ENCODE peak calls at places on chromosomes 11 and 22, in five cellular contexts. V is right lobe of liver, R is astrocyte of the spinal cord, O is GM13977, G is H9. P is an unnamed sample.

GRCh38 chr11:100404907-100405306 is 282.2 kb upstream of the ARHGAP42 start:
- DNase-seq in R (no peak), G (peak), V (no peak), O (no peak), P (no peak)

GRCh38 chr11:67483901-67484665 is 1.3 kb downstream of the AIP start:
- DNase-seq in V (no peak), R (no peak), O (no peak), G (no peak), P (peak)

GRCh38 chr11:114564836-114565235 is 5.2 kb upstream of the NXPE1 start:
- DNase-seq in G (no peak), R (no peak), V (no peak), O (no peak), P (no peak)

GRCh38 chr22:49657275-49657973 is 170.2 kb downstream of the BRD1 start:
- DNase-seq in G (no peak), R (no peak), O (peak), V (no peak), P (peak)

GRCh38 chr22:21605887-21606564 is 23.8 kb downstream of the YDJC start:
- DNase-seq in R (no peak), O (no peak), G (no peak), V (no peak), P (no peak)

GRCh38 chr11:17496406-17496805 is 19.8 kb upstream of the ABCC8 start:
- DNase-seq in R (no peak), O (no peak), V (no peak), G (no peak), P (no peak)

GRCh38 chr11:129143335-129143734 is 48.8 kb downstream of the ARHGAP32 start:
- DNase-seq in G (no peak), O (no peak), R (peak), V (no peak), P (no peak)

GRCh38 chr22:32533265-32534068 is 58.9 kb downstream of the FBXO7 start:
- DNase-seq in G (no peak), O (no peak), V (peak), R (no peak), P (no peak)

DNA sequence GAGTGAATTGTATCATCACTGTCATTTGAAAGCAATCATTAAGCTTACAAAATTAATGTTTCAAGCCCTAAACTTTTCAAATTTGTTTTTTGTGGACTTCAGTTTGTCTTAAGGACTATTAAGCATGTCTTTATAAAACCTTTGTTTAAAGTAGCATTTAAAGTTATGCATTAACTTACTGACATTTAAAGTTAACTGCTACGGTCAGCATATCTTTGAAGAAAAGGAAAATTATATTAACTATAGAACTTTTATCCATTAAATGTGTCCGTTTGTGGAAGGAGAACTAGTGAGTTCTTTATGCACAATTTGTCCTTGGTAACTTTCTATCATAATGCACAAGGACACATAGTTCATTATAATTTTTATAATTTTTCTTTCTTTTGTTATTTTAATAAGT is 103.4 kb downstream of the FANCF start:
- DNase-seq in V (no peak), R (no peak), O (no peak), G (no peak), P (no peak)
- TF ChIP-seq CTCF in V (no peak), R (no peak), O (no peak), G (no peak), P (no peak)

GRCh38 chr11:130145328-130145812 is 14.2 kb upstream of the ST14 start:
- DNase-seq in R (no peak), V (no peak), O (no peak), G (no peak), P (no peak)

GRCh38 chr11:130146797-130147196 is 12.8 kb upstream of the ST14 start:
- DNase-seq in G (no peak), O (no peak), V (no peak), R (no peak), P (no peak)

GRCh38 chr11:130144721-130145327 is 14.8 kb upstream of the ST14 start:
- DNase-seq in G (no peak), O (no peak), V (no peak), R (peak), P (no peak)

GRCh38 chr11:130144129-130144528 is 15.5 kb upstream of the ST14 start:
- DNase-seq in V (peak), O (no peak), R (no peak), G (no peak), P (no peak)

DNA sequence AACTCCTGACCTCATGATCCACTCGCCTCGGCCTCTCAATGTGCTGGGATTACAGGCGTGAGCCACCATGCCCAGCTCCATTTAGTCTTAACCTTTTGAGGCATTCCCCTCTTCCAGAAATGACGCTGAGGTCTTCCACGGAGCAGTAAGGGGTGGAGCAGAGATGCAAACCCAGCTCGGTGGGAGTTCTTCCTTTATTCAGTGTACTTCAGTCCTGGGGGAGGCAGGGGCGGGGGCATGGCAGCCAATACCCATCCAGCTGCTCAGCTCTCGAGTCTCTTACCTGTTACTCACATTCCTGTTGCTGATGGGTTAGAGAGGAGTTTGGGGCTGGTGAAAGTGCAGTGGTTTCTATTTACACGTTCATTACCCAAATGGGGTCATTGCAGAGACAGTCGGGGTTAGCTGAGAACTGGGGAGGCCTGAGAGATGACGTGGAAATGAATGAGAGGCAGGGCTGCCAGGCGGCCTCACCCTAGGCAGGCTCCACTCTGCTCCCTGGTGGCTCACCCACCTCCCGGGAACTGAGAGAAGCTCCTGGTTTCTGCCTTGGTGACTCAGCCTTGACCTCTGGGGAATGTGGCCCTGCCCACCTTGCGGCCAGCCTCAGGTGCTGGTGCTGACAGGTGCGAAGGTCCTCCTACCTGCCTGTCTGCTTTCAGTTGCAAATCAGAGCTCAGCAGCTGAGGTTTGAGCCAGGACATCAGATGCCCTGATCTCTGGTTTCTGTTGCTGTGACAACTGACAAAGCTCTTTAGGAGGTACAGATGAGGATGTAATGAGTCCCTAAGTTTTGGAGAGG is 13.4 kb upstream of the ST14 start:
- DNase-seq in R (peak), G (peak), O (no peak), V (peak), P (no peak)
- TF ChIP-seq CTCF in R (peak), G (peak), O (no peak), V (peak), P (no peak)

DNA sequence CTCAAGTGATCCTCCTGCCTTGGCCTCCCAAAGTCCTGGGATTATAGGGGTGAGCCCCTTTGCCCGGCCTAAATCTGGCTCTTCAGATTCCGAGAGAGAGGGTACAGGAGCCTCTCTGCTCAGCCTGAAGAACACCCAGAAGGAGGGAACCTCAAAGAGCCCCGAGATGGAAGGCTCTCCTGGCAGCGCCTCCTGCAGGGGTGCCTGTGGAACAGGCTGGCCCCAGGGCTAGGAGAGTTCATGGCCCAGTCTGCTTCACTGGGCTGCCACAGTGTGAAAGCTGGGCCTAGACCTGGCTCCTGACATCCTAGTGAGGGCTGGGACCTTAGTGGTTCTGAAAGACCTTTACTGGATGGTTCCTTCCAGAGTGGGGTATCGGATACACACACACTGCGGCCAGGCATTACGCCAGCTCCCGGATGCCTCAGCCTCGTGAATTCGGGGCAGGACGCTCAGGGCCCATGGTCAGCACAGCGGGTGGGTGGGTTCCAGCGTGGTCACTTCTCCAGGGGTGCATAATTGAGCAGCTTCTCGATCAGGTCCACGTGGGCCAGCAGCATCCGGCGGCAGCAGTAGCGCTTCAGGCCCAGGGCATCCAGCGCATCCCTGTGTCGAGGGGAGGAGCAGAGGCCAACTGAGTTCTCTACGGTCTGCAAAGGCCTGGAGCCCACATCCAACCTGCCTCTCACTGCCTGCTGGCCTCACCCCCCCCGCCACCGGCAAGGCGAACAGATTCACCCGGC is 2.3 kb downstream of the POLR2L start:
- DNase-seq in G (no peak), R (no peak), O (no peak), V (no peak), P (no peak)
- TF ChIP-seq CTCF in G (peak), R (peak), O (peak), V (no peak), P (no peak)

DNA sequence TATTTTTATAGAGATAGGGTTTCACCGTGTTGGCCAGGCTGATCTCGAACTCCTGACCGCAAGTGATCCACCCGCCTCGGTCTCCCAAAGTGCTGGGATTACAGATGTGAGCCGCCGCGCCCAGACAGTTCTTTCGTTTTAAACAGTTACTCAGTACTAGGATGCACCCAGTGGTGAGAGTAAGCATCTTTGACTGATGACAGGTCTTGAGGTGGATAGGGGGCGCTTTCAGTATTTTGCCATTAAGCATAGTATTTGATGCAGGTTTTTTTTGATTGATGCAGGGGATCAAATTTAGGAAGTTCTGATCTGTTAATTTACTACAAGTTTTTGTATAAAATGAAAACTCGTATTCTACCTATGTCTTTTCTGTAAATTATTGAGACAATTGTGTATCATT is 13.2 kb upstream of the TRIM34 start:
- DNase-seq in O (no peak), R (no peak), G (no peak), V (no peak), P (no peak)
- TF ChIP-seq CTCF in O (no peak), R (no peak), G (peak), V (no peak), P (no peak)